ENCODE peak calls at places on chromosomes 11 and 22, in eight cellular contexts. K is Calu3; Z is stomach; S is left ventricle myocardium inferior; R is CD8-positive, alpha-beta memory T cell; U is activated naive CD4-positive, alpha-beta T cell; G is MV-4-11; C is A172. J is an unnamed sample.

GRCh38 chr11:135008001-135008405 is 596.0 kb upstream of the B3GAT1 start:
- DNase-seq in U (no peak), C (no peak), R (no peak), Z (no peak), G (no peak), K (no peak), S (no peak), J (no peak)

GRCh38 chr11:126088999-126089398 is 26.3 kb upstream of the CDON start:
- DNase-seq in G (no peak), R (no peak), C (no peak), K (no peak), Z (no peak), U (no peak), S (no peak), J (no peak)

GRCh38 chr22:36486619-36487384 is 5.4 kb upstream of the TXN2 start:
- DNase-seq in S (no peak), Z (peak), C (no peak), G (peak), R (peak), K (peak), U (peak), J (no peak)

GRCh38 chr22:36951746-36952145 is 38.3 kb downstream of the CSF2RB start:
- DNase-seq in C (no peak), G (no peak), Z (no peak), U (no peak), S (no peak), K (no peak), R (no peak), J (no peak)

GRCh38 chr11:64856382-64857227 is 12.2 kb upstream of the CDC42BPG start:
- DNase-seq in R (no peak), U (no peak), S (no peak), K (peak), Z (peak), G (peak), C (peak), J (no peak)

GRCh38 chr22:31295831-31296230 is 3.5 kb upstream of the PIK3IP1 start:
- DNase-seq in U (no peak), R (no peak), C (peak), G (no peak), K (no peak), Z (no peak), S (no peak), J (no peak)

GRCh38 chr11:114250993-114251796 is 45.0 kb upstream of the NNMT start:
- DNase-seq in U (no peak), G (no peak), S (peak), Z (no peak), R (no peak), C (no peak), K (no peak), J (no peak)

GRCh38 chr11:126197277-126197939 is 14.0 kb downstream of the RPUSD4 start:
- DNase-seq in G (no peak), U (no peak), C (peak), Z (peak), K (no peak), S (no peak), R (no peak), J (no peak)

GRCh38 chr22:27372969-27373670 is 428.4 kb downstream of the MN1 start:
- DNase-seq in K (peak), C (no peak), G (no peak), Z (peak), S (no peak), U (no peak), R (no peak), J (no peak)

GRCh38 chr11:2802389-2803185 is 83.0 kb downstream of the CDKN1C start:
- DNase-seq in S (peak), U (no peak), Z (peak), C (no peak), K (no peak), G (no peak), R (no peak), J (no peak)

GRCh38 chr11:27390318-27390958 is 27.4 kb upstream of the CCDC34 start:
- DNase-seq in G (no peak), S (no peak), R (no peak), C (no peak), Z (no peak), U (no peak), K (no peak), J (no peak)

GRCh38 chr11:47264119-47264915 is 5.6 kb upstream of the MADD start:
- DNase-seq in C (no peak), S (no peak), Z (no peak), R (no peak), U (no peak), G (no peak), K (no peak), J (no peak)

GRCh38 chr11:102753267-102753666 is 27.2 kb downstream of the MMP10 start:
- DNase-seq in G (no peak), U (no peak), R (no peak), Z (no peak), K (no peak), S (no peak), C (no peak), J (no peak)

GRCh38 chr11:115199501-115199900 is 304.7 kb downstream of the CADM1 start:
- DNase-seq in K (no peak), Z (no peak), U (no peak), C (peak), R (no peak), S (no peak), G (no peak), J (no peak)

GRCh38 chr11:117300301-117300700 is 9.2 kb downstream of the BACE1-AS start:
- DNase-seq in K (no peak), S (no peak), Z (no peak), R (no peak), C (no peak), U (no peak), G (no peak), J (no peak)

GRCh38 chr11:118081241-118081958 is 4.5 kb downstream of the TMPRSS4 start:
- DNase-seq in S (no peak), K (no peak), R (no peak), G (peak), U (no peak), C (no peak), Z (no peak), J (no peak)

GRCh38 chr22:30062934-30063333 is 17.3 kb upstream of the HORMAD2 start:
- DNase-seq in R (no peak), C (no peak), G (no peak), Z (no peak), U (no peak), S (no peak), K (no peak), J (no peak)

GRCh38 chr11:50246183-50246582 is 213.5 kb downstream of the OR4C45 start:
- DNase-seq in R (no peak), G (no peak), K (no peak), S (no peak), Z (no peak), C (no peak), U (no peak), J (no peak)

GRCh38 chr11:62147545-62147944 is 23.7 kb downstream of the INCENP start:
- DNase-seq in U (no peak), Z (peak), R (no peak), C (no peak), G (no peak), K (no peak), S (no peak), J (no peak)

GRCh38 chr22:30541979-30542810 is 4.3 kb downstream of the SEC14L6 start:
- DNase-seq in Z (peak), R (no peak), K (no peak), U (no peak), S (no peak), G (no peak), C (no peak), J (no peak)

GRCh38 chr11:65501005-65501529 is 2.2 kb downstream of the MALAT1 start:
- DNase-seq in R (no peak), U (no peak), Z (no peak), G (no peak), K (no peak), C (peak), S (no peak), J (no peak)

GRCh38 chr11:68135161-68135560 is 14.0 kb upstream of the CHKA start:
- DNase-seq in Z (no peak), U (no peak), K (no peak), R (no peak), S (no peak), G (no peak), C (no peak), J (no peak)

GRCh38 chr11:34680206-34680605 is 59.3 kb downstream of the EHF start:
- DNase-seq in C (peak), G (no peak), Z (no peak), R (no peak), U (no peak), S (no peak), K (no peak), J (no peak)

GRCh38 chr11:118068945-118069612 is 7.8 kb upstream of the TMPRSS4 start:
- DNase-seq in R (no peak), C (no peak), Z (no peak), S (no peak), K (no peak), U (no peak), G (no peak), J (no peak)

GRCh38 chr11:20429216-20429615 is 41.7 kb downstream of the PRMT3 start:
- DNase-seq in S (no peak), C (no peak), K (no peak), G (no peak), Z (no peak), R (no peak), U (no peak), J (no peak)

GRCh38 chr11:17771415-17771814 is 36.8 kb downstream of the KCNC1 start:
- DNase-seq in Z (no peak), R (no peak), S (no peak), U (no peak), C (no peak), G (no peak), K (no peak), J (no peak)

GRCh38 chr11:37322333-37323194 is 724.5 kb upstream of the RAG2 start:
- DNase-seq in R (no peak), S (no peak), C (no peak), Z (no peak), G (no peak), K (peak), U (no peak), J (no peak)

GRCh38 chr11:120998581-120998980 is 25.3 kb upstream of the TBCEL start:
- DNase-seq in S (no peak), C (no peak), K (no peak), Z (no peak), U (no peak), G (no peak), R (no peak), J (no peak)

GRCh38 chr11:72609045-72609444 is 65.2 kb downstream of the PDE2A start:
- DNase-seq in C (no peak), R (no peak), G (peak), Z (no peak), U (no peak), S (no peak), K (no peak), J (no peak)

GRCh38 chr11:133525976-133526375 is 6.3 kb downstream of the OPCML start:
- DNase-seq in K (no peak), U (no peak), C (no peak), S (no peak), Z (no peak), R (no peak), G (no peak), J (no peak)

GRCh38 chr11:69490516-69490915 is 9.1 kb downstream of the LINC01488 start:
- DNase-seq in Z (no peak), U (no peak), S (peak), G (no peak), R (no peak), K (no peak), C (no peak), J (no peak)

GRCh38 chr22:17843189-17843588 is 68.9 kb upstream of the BID start:
- DNase-seq in R (no peak), Z (no peak), U (no peak), K (no peak), C (no peak), G (no peak), S (no peak), J (no peak)

GRCh38 chr11:17542249-17542648 is 2.0 kb downstream of the USH1C start:
- DNase-seq in Z (peak), C (no peak), S (peak), K (peak), G (no peak), U (no peak), R (no peak), J (peak)